ENCODE peak calls at places on chromosomes 2 and 18, in five cellular contexts. X is WTC11, V is GM06990, P is uterus, U is MM.1S. S is an unnamed sample.

GRCh38 chr2:220033546-220033945 is 406.1 kb downstream of the SLC4A3 start:
- DNase-seq in P (no peak), V (no peak), X (no peak), U (no peak), S (no peak)

GRCh38 chr2:227447606-227448005 is 24.4 kb upstream of the AGFG1 start:
- DNase-seq in U (no peak), V (no peak), P (no peak), X (no peak), S (no peak)

GRCh38 chr2:98412751-98413445 is 31.8 kb upstream of the INPP4A start:
- DNase-seq in V (no peak), U (peak; percentile 81), X (no peak), P (no peak), S (peak; percentile 84)

GRCh38 chr18:42041793-42042192 is 86.8 kb downstream of the PIK3C3 start:
- DNase-seq in U (no peak), P (no peak), V (no peak), X (no peak), S (no peak)

GRCh38 chr18:3923750-3924149 is 473.8 kb downstream of the TGIF1 start:
- DNase-seq in U (no peak), P (no peak), X (no peak), V (no peak), S (no peak)

GRCh38 chr2:19802088-19802806 is 99.5 kb downstream of the TTC32 start:
- DNase-seq in U (no peak), X (no peak), V (no peak), P (no peak), S (no peak)

GRCh38 chr18:54030434-54030833 is 194.0 kb downstream of the MBD2 start:
- DNase-seq in V (no peak), X (no peak), P (no peak), U (no peak), S (no peak)

GRCh38 chr2:108594132-108594981 is 60.1 kb downstream of the LIMS1 start:
- DNase-seq in U (peak; percentile 71), P (no peak), V (peak; percentile 66), X (no peak), S (peak; percentile 76)

GRCh38 chr2:172179045-172179742 is 76.5 kb upstream of the DLX2 start:
- DNase-seq in V (no peak), U (no peak), X (no peak), P (no peak), S (no peak)

GRCh38 chr18:64707052-64707451 is 558.2 kb upstream of the LINC00305 start:
- DNase-seq in U (peak; percentile 78), P (no peak), V (no peak), X (no peak), S (no peak)

GRCh38 chr2:1455466-1455865 is 42.2 kb downstream of the TPO start:
- DNase-seq in X (no peak), U (no peak), P (no peak), V (no peak), S (no peak)

GRCh38 chr2:48961009-48961408 is 193.3 kb downstream of the FSHR start:
- DNase-seq in U (no peak), P (no peak), V (no peak), X (no peak), S (no peak)

GRCh38 chr18:8661754-8662573 is 43.4 kb upstream of the MTCL1 start:
- DNase-seq in V (no peak), X (peak; percentile 72), U (peak; percentile 44), P (no peak), S (no peak)

GRCh38 chr2:28586864-28587263 is 91.0 kb downstream of the PLB1 start:
- DNase-seq in V (peak; percentile 22), U (peak; percentile 95), P (no peak), X (no peak), S (peak; percentile 73)

GRCh38 chr2:32068-32467 is 14.2 kb downstream of the FAM110C start:
- DNase-seq in U (no peak), P (no peak), V (no peak), X (no peak), S (no peak)

GRCh38 chr2:230868947-230869690 is 4.4 kb downstream of the ITM2C start:
- DNase-seq in U (no peak), P (no peak), X (no peak), V (no peak), S (no peak)

GRCh38 chr2:73260338-73260984 is 23.8 kb downstream of the FBXO41 start:
- DNase-seq in X (peak; percentile 76), U (peak; percentile 13), P (no peak), V (no peak), S (peak; percentile 35)

GRCh38 chr2:2590796-2591541 is 259.9 kb upstream of the MYT1L start:
- DNase-seq in U (no peak), P (no peak), X (no peak), V (no peak), S (no peak)

GRCh38 chr2:40369619-40370397 is 82.1 kb downstream of the SLC8A1 start:
- DNase-seq in V (no peak), P (no peak), X (no peak), U (no peak), S (no peak)

GRCh38 chr2:174681983-174682577 is 82.2 kb downstream of the CHRNA1 start:
- DNase-seq in V (peak; percentile 41), P (peak; percentile 47), X (peak; percentile 50), U (no peak), S (peak; percentile 34)

GRCh38 chr2:18626256-18626668 is 36.9 kb upstream of the NT5C1B start:
- DNase-seq in P (no peak), U (no peak), X (no peak), V (no peak), S (no peak)

GRCh38 chr2:201049455-201049854 is 22.0 kb downstream of the HYCC2 start:
- DNase-seq in P (no peak), U (peak; percentile 63), V (no peak), X (no peak), S (no peak)

GRCh38 chr18:54950221-54950620 is 9.0 kb downstream of the CCDC68 start:
- DNase-seq in P (no peak), V (no peak), U (no peak), X (no peak), S (no peak)

GRCh38 chr18:68627812-68628211 is 87.1 kb downstream of the TMX3 start:
- DNase-seq in X (no peak), U (no peak), V (no peak), P (no peak), S (no peak)

DNA sequence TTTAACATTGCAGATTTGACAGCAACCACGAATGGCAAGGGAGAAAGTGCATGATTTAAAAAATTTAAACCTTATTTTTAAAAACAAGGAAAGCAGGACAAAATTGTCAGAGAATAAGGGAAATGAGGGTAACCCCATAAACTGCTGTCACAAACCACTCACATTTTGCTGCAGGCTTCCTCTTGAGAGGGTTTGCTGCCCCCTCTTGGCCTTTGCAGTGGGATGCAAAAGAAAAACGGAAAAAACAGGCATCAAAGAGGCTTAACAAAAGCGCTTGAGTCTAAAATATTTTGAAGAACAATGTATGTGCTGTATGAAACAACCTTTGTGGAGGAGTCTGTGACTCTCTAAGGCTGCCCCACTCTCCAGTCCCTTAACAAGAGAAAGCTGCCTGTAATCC is 91.6 kb downstream of the TMX3 start:
- DNase-seq in P (peak; percentile 20), U (peak; percentile 64), X (peak; percentile 61), V (no peak), S (peak; percentile 58)
- TF ChIP-seq CTCF in P (peak; percentile 54), U (peak; percentile 69), X (peak; percentile 60), V (peak; percentile 63), S (peak; percentile 54)

GRCh38 chr2:195316485-195316884 is 340.5 kb upstream of the SLC39A10 start:
- DNase-seq in X (no peak), P (no peak), V (no peak), U (no peak), S (no peak)

GRCh38 chr2:195308163-195308562 is 348.9 kb upstream of the SLC39A10 start:
- DNase-seq in X (no peak), V (no peak), U (no peak), P (no peak), S (no peak)

GRCh38 chr2:195317533-195317932 is 339.5 kb upstream of the SLC39A10 start:
- DNase-seq in X (no peak), U (no peak), V (no peak), P (no peak), S (no peak)

GRCh38 chr2:195313976-195314375 is 343.1 kb upstream of the SLC39A10 start:
- DNase-seq in X (no peak), U (no peak), V (no peak), P (no peak), S (peak; percentile 16)

GRCh38 chr2:195312662-195313061 is 344.4 kb upstream of the SLC39A10 start:
- DNase-seq in U (no peak), V (no peak), P (no peak), X (no peak), S (peak; percentile 5)
- TF ChIP-seq CTCF in U (no peak), V (no peak), P (no peak), X (no peak), S (no peak)

DNA sequence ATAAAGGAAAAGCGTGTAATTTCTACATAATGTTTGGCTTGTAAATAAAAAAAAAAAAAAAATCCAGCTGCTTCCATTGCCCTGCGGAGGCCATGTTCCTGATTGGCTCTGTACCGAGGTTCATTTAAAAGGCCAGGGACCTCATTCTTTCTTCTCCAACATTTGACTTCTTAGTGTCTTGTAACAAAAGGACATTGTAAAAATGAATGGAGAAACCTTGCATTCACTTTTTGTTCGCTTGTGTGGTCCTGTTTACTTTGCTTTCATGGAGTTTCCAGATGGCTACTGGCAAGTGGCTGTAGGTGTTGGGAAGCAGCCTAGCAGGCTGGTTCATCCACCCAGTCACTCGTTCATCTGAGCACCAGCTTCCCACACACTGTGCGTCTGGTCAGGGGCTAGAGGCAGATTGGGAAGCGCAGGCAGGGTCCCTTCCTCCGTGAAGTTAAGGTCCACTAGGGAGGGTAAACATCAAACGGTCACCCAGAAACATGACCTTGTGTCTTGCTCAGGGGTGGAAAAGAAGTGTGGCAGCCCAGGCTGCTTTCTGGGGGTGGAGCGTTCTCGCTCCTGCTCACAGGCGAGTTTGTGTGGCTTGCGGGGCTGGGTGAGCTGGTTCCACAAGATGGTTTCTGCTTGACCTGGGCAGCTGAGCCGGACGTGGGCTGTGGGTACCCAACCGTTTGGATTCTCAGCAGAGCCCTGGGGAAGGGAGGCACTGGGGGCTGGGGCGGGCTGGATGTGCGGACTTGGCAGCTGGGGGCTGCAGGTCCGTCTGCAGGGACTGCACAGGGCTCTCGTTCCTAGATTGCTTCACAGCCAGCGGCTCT is 260.8 kb downstream of the AGAP1 start:
- DNase-seq in P (no peak), X (no peak), V (no peak), U (no peak), S (no peak)
- TF ChIP-seq CTCF in P (no peak), X (no peak), V (no peak), U (no peak), S (no peak)

DNA sequence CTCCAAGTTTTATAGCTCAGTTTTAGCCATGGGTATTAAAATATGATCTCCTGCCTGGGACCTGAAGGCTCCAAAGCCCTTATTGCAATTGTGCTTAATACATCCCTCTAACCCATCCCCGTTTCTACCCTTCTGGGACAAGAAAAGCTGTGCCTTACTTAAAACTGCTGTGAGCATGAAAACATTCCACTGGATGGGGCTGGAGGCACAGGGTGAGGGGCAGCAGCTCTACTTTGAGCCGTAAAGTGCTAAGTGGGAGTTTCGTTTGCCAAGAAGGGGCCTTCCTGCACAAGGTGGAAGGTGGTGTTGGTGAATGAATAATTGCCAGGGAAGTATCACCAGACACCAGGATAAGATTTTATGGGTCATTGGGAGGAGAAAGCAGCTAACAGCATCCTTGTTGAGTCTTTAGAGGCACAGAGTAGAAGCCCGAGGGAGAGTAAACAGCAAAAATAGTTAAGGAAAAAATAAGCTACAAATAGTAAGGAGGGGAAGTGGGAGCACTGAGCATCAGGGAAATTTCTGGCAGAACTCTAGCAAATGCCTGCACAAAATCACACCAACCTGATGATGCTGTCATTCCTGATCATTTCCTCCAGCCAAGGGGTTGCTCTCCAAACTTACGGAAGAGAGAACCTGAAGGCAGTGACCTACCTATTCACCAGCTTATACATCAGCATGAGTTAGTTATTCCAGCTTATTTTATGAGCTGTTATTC is 218.4 kb downstream of the MREG start:
- DNase-seq in P (no peak), V (no peak), U (no peak), X (peak; percentile 56), S (no peak)
- TF ChIP-seq CTCF in P (no peak), V (no peak), U (no peak), X (no peak), S (no peak)

GRCh38 chr2:45649457-45649854 is 2.0 kb upstream of the PRKCE start:
- DNase-seq in U (no peak), P (no peak), X (no peak), V (no peak), S (no peak)
- TF ChIP-seq CTCF in U (no peak), P (no peak), X (no peak), V (no peak), S (no peak)